ENCODE peak calls at places on chromosomes 16 and 17, in four cellular contexts. U is SK-N-SH, J is endothelial cell of umbilical vein, F is GM12878. R is an unnamed sample.
A peak's percentile ranks its signal among the peaks of the same experiment; 100 is the strongest.

GRCh38 chr16:84455031-84455430 is 49.4 kb downstream of the MEAK7 start:
- DNase-seq in U (no peak), J (no peak), F (no peak), R (no peak)

GRCh38 chr16:56932588-56933265 is 785 bp downstream of the HERPUD1 start:
- DNase-seq in U (peak; percentile 67), J (peak; percentile 89), F (no peak), R (peak; percentile 87)

GRCh38 chr16:22694887-22695382 is 119.0 kb upstream of the HS3ST2 start:
- DNase-seq in U (no peak), J (no peak), F (no peak), R (peak; percentile 78)

GRCh38 chr17:20189322-20189721 is 180.2 kb downstream of the SPECC1 start:
- DNase-seq in U (no peak), J (no peak), F (no peak), R (peak; percentile 85)

GRCh38 chr17:79391808-79392233 is 219.0 kb downstream of the RBFOX3 start:
- DNase-seq in U (peak; percentile 94), J (peak; percentile 58), F (no peak), R (peak; percentile 96)

GRCh38 chr16:71780521-71781089 is 28.0 kb downstream of the AP1G1 start:
- DNase-seq in U (no peak), J (no peak), F (no peak), R (no peak)

GRCh38 chr16:19609359-19609758 is 53.9 kb downstream of the VPS35L start:
- DNase-seq in U (no peak), J (no peak), F (no peak), R (no peak)

GRCh38 chr16:80580109-80580832 is 39.5 kb downstream of the DYNLRB2 start:
- DNase-seq in U (no peak), J (no peak), F (peak; percentile 89), R (peak; percentile 63)

GRCh38 chr17:73307130-73307529 is 4.7 kb downstream of the CDC42EP4 start:
- DNase-seq in U (no peak), J (no peak), F (no peak), R (no peak)

GRCh38 chr17:71995570-71995969 is 125.2 kb upstream of the SOX9 start:
- DNase-seq in U (no peak), J (no peak), F (no peak), R (peak; percentile 39)

GRCh38 chr16:1751946-1752345 is 19.4 kb downstream of the NME3 start:
- DNase-seq in U (no peak), J (no peak), F (no peak), R (no peak)

GRCh38 chr17:298791-299450 is 53.7 kb downstream of the RPH3AL start:
- DNase-seq in U (no peak), J (no peak), F (no peak), R (peak; percentile 77)

GRCh38 chr17:79485399-79485985 is 125.4 kb downstream of the RBFOX3 start:
- DNase-seq in U (no peak), J (no peak), F (no peak), R (peak; percentile 84)

GRCh38 chr16:85658504-85659326 is 30.0 kb downstream of the GINS2 start:
- DNase-seq in U (no peak), J (no peak), F (no peak), R (peak; percentile 82)

GRCh38 chr17:42438600-42439567 is 15.8 kb upstream of the CAVIN1 start:
- DNase-seq in U (no peak), J (peak; percentile 40), F (no peak), R (no peak)

GRCh38 chr17:80612997-80613731 is 68.5 kb downstream of the RPTOR start:
- DNase-seq in U (no peak), J (no peak), F (no peak), R (no peak)

GRCh38 chr17:83077411-83077810 is 2.0 kb upstream of the METRNL start:
- DNase-seq in U (peak; percentile 81), J (no peak), F (no peak), R (no peak)

GRCh38 chr17:79369532-79369931 is 241.3 kb downstream of the RBFOX3 start:
- DNase-seq in U (no peak), J (no peak), F (no peak), R (peak; percentile 77)

GRCh38 chr16:30875881-30876791 is 17.7 kb downstream of the BCL7C start:
- DNase-seq in U (peak; percentile 55), J (no peak), F (peak; percentile 67), R (peak; percentile 86)

GRCh38 chr17:77754956-77755355 is 203.5 kb upstream of the TNRC6C start:
- DNase-seq in U (no peak), J (no peak), F (no peak), R (no peak)

GRCh38 chr16:29645699-29646187 is 17.3 kb upstream of the SPN start:
- DNase-seq in U (peak; percentile 63), J (no peak), F (peak; percentile 83), R (peak; percentile 32)

GRCh38 chr16:29646947-29647346 is 16.1 kb upstream of the SPN start:
- DNase-seq in U (no peak), J (no peak), F (no peak), R (no peak)

GRCh38 chr16:29644338-29644857 is 18.6 kb upstream of the SPN start:
- DNase-seq in U (no peak), J (no peak), F (peak; percentile 88), R (peak; percentile 6)

GRCh38 chr16:29644973-29645698 is 17.9 kb upstream of the SPN start:
- DNase-seq in U (no peak), J (no peak), F (no peak), R (peak; percentile 17)

DNA sequence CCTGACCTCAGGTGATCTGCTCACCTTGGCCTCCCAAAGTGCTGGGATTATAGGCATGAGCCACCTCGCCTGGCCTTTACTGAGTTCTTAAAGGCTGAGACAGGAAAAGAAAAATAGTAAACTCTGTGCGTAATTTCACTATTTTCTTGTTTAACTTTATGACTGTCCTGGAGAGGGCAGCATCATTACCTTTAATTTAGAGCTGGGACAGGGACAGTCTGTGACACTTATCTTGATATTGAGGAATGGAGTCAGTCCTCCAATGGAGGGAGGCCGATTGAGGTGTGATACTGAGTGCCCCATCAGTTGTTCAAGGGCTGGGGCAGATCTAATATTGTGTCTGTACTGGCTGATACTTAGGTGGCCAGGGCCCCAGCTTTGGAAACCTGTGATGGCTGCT is 21.5 kb upstream of the SPN start:
- DNase-seq in U (no peak), J (no peak), F (no peak), R (no peak)
- TF ChIP-seq CTCF in U (peak; percentile 19), J (no peak), F (peak; percentile 27), R (peak; percentile 21)

DNA sequence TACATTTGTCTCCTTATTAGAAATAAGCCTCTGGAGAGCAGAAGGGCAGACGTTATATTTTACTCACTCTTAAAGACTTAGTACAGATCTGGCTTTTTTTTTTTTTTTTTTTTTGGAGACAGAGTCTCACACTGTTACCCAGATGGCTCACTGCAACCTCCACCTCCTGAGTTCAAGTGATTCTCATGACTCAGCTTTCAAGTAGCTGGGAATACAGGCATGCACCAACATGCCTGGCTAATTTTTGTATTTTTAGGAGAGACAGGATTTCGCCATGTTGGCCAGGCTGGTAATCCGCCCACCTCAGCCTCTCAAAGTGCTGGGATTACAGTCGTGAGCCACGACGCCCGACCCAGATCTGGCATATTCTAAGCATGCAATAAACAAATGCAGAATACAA is 36.4 kb upstream of the TMEM97 start:
- DNase-seq in U (no peak), J (peak; percentile 13), F (no peak), R (no peak)
- H2AFZ ChIP-seq in U (peak overlapping the region; percentile 72), J (peak overlapping the region; percentile 66), F (no peak overlapping the region), R (no peak overlapping the region)

DNA sequence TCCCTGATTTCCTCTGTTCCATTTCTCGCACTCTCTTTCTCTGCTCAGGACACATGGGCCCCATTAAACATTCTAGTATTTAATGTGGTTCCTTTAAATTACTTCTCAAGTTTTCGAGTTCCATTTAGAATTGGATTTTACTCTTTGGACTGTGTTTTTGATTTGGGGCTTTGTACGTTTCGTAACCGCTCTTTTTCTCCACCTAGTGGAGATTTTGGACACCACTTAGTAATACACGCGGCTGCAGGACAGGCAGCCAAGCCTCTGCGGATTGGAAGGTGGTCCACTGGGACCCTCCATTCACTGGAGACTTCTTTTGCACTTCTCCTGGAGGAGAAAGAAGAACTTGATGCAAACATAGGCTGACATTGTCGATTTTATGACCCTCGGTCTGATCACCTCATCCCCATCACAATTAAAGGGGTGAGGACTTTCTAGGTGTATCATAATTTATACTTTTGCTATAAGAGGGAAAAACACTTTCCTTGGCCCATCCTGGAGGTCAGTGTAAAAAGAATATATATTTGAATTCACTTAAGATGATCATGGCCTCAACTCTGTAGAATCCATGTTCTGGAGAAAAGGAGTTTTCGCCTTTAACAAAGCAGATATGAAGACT is 85.8 kb downstream of the NOG start:
- DNase-seq in U (peak; percentile 68), J (peak; percentile 54), F (no peak), R (peak; percentile 87)
- H3K4me3 ChIP-seq in U (peak overlapping the region; percentile 27), J (peak overlapping the region; percentile 58), F (no peak overlapping the region), R (peak overlapping the region; percentile 47)

DNA sequence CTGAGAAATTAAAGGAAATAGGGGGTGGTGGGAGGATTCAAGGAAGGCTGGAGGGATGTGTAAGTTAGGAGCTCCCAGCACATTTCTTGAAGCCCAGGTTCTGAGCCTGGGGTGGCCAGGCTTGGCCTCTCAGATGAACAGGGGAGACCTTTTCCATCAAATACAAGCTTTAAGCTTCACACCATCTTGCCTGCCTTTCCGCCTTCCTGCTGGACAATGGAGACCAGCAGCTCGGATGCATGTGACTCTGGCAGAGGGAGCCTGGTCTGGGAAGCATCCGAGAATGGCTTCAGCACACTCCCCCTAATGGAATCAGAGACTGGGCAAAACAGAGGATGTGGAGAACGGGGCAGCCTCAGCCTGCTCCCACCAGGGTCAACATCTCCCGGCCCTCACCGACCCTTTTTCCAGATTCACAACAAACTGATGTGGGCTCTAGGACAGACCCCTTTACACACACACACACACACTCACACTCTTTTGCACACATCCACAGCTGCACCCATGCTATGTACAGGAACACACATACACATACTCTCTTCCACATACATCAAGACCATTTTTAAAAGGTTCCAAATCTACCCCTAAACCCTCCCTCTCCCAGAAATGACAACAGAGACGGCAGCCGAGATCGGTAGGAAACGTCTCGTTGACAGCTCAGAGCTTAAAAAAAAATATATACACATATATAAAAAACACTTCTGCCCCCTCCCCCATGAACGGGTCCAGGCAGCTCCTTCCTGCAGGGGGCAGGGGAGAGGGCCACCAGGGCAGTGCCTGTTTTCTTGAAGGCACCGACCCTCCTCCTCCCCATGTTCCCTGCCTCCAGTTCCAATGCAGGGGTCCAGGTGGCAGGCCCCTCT is 6.5 kb upstream of the ATXN7L3 start:
- DNase-seq in U (no peak), J (no peak), F (no peak), R (peak; percentile 58)
- TF ChIP-seq CTCF in U (peak; percentile 39), J (peak; percentile 17), F (peak; percentile 17), R (peak; percentile 21)

GRCh38 chr16:21233521-21234150 is at the start of gene ANKS4B:
- DNase-seq in U (no peak), J (no peak), F (no peak), R (no peak)
- H2AFZ ChIP-seq in U (no peak within 1 kb of the TSS), J (no peak within 1 kb of the TSS), F (no peak within 1 kb of the TSS), R (no peak within 1 kb of the TSS)